ENCODE peak calls at places on chromosomes 13 and 19, in nine cellular contexts. Y is astrocyte of the spinal cord, S is pancreas, I is uterus, N is tibial nerve, E is esophagus squamous epithelium, Q is A549, Z is mammary epithelial cell, R is brain microvascular endothelial cell. B is an unnamed sample.

GRCh38 chr19:52786078-52786463 is 520 bp downstream of the ZNF600 start:
- DNase-seq in Y (no peak), S (peak), I (peak), N (no peak), E (no peak), Q (no peak), Z (peak), R (no peak), B (peak)

GRCh38 chr19:40576181-40576584 is 490 bp upstream of the SHKBP1 start:
- DNase-seq in Y (no peak), S (no peak), I (no peak), N (no peak), E (no peak), Q (no peak), Z (no peak), R (no peak), B (no peak)

GRCh38 chr19:13965926-13966683 is 13.8 kb downstream of the DCAF15 start:
- DNase-seq in Y (no peak), S (no peak), I (no peak), N (no peak), E (no peak), Q (no peak), Z (no peak), R (no peak), B (no peak)

GRCh38 chr13:110445183-110445582 is 116.3 kb downstream of the RAB20 start:
- DNase-seq in Y (peak), S (no peak), I (no peak), N (no peak), E (no peak), Q (no peak), Z (no peak), R (no peak), B (no peak)

GRCh38 chr13:46839399-46839798 is 42.4 kb upstream of the ESD start:
- DNase-seq in Y (no peak), S (no peak), I (no peak), N (no peak), E (no peak), Q (no peak), Z (no peak), R (no peak), B (no peak)

GRCh38 chr13:34678154-34678553 is 263.9 kb upstream of the NBEA start:
- DNase-seq in Y (no peak), S (no peak), I (no peak), N (no peak), E (no peak), Q (peak), Z (peak), R (peak), B (peak)

GRCh38 chr19:30784850-30785459 is 412.8 kb downstream of the ZNF536 start:
- DNase-seq in Y (no peak), S (peak), I (peak), N (peak), E (no peak), Q (peak), Z (peak), R (peak), B (no peak)

GRCh38 chr19:50233308-50233910 is 30.0 kb downstream of the MYH14 start:
- DNase-seq in Y (no peak), S (no peak), I (no peak), N (no peak), E (no peak), Q (no peak), Z (no peak), R (no peak), B (no peak)

GRCh38 chr13:28744091-28744536 is 25.3 kb upstream of the SLC46A3 start:
- DNase-seq in Y (peak), S (no peak), I (no peak), N (no peak), E (no peak), Q (peak), Z (no peak), R (peak), B (no peak)

GRCh38 chr13:41709511-41709910 is 251.4 kb downstream of the VWA8 start:
- DNase-seq in Y (no peak), S (no peak), I (no peak), N (no peak), E (no peak), Q (no peak), Z (no peak), R (no peak), B (no peak)

GRCh38 chr19:49884109-49884508 is 6.6 kb downstream of the TBC1D17 start:
- DNase-seq in Y (no peak), S (no peak), I (no peak), N (no peak), E (no peak), Q (no peak), Z (no peak), R (no peak), B (no peak)

GRCh38 chr13:113846639-113847318 is 17.1 kb downstream of the GAS6 start:
- DNase-seq in Y (no peak), S (no peak), I (no peak), N (no peak), E (no peak), Q (no peak), Z (no peak), R (no peak), B (no peak)

GRCh38 chr13:97879646-97880297 is 73.7 kb upstream of the IPO5 start:
- DNase-seq in Y (peak), S (no peak), I (no peak), N (no peak), E (no peak), Q (peak), Z (peak), R (peak), B (peak)

GRCh38 chr19:36221474-36221873 is 6.6 kb downstream of the ZNF146 start:
- DNase-seq in Y (no peak), S (no peak), I (no peak), N (no peak), E (no peak), Q (no peak), Z (no peak), R (no peak), B (no peak)

GRCh38 chr19:16470911-16471811 is 609 bp downstream of the EPS15L1 start:
- DNase-seq in Y (peak), S (peak), I (no peak), N (no peak), E (no peak), Q (no peak), Z (peak), R (no peak), B (peak)

GRCh38 chr19:48608798-48609263 is 2.3 kb downstream of the SPACA4 start:
- DNase-seq in Y (peak), S (no peak), I (no peak), N (no peak), E (no peak), Q (peak), Z (no peak), R (peak), B (peak)

GRCh38 chr13:34034411-34034810 is 216.5 kb downstream of the RFC3 start:
- DNase-seq in Y (no peak), S (no peak), I (no peak), N (no peak), E (no peak), Q (no peak), Z (no peak), R (no peak), B (no peak)

GRCh38 chr19:3034845-3035541 is 5.9 kb upstream of the TLE2 start:
- DNase-seq in Y (peak), S (no peak), I (peak), N (no peak), E (no peak), Q (no peak), Z (peak), R (no peak), B (no peak)

GRCh38 chr13:74450525-74450845 is 316.3 kb upstream of the KLF12 start:
- DNase-seq in Y (no peak), S (no peak), I (no peak), N (no peak), E (no peak), Q (no peak), Z (peak), R (no peak), B (peak)

GRCh38 chr13:77377016-77377415 is 50.1 kb upstream of the MYCBP2 start:
- DNase-seq in Y (no peak), S (no peak), I (no peak), N (no peak), E (no peak), Q (no peak), Z (no peak), R (no peak), B (no peak)

GRCh38 chr19:45852941-45853340 is 10.0 kb downstream of the SYMPK start:
- DNase-seq in Y (no peak), S (no peak), I (no peak), N (no peak), E (no peak), Q (no peak), Z (no peak), R (no peak), B (no peak)

GRCh38 chr19:18020212-18021067 is 12.5 kb downstream of the ARRDC2 start:
- DNase-seq in Y (peak), S (peak), I (peak), N (peak), E (no peak), Q (no peak), Z (no peak), R (peak), B (no peak)

GRCh38 chr13:49021953-49022352 is 46.2 kb downstream of the FNDC3A start:
- DNase-seq in Y (peak), S (no peak), I (no peak), N (no peak), E (no peak), Q (no peak), Z (no peak), R (no peak), B (no peak)

DNA sequence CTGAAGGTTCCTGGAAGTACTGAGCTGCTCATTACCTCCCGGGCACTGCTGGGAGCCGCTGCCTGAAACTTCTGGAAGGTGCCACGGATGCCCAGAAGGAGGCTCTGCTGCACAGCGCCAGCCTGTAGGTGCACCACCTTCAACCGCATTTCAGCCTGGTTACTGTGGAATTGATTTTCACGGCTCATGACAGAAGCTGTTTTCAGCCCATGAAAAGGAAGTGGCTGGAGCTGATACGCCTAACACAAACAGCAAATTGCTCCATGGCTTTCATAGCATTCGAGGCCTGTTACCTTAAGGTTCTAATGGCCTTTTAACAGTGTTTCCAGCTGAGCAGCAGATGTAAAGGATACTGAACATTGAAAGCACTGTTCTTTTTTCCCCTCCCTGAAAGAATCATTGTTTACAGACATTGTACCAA is 22.0 kb downstream of the GPC6 start:
- DNase-seq in Y (peak), S (peak), I (no peak), N (no peak), E (no peak), Q (peak), Z (no peak), R (peak), B (no peak)
- TF ChIP-seq CTCF in Y (peak), S (peak), I (no peak), N (no peak), E (no peak), Q (peak), Z (no peak), R (peak), B (no peak)

DNA sequence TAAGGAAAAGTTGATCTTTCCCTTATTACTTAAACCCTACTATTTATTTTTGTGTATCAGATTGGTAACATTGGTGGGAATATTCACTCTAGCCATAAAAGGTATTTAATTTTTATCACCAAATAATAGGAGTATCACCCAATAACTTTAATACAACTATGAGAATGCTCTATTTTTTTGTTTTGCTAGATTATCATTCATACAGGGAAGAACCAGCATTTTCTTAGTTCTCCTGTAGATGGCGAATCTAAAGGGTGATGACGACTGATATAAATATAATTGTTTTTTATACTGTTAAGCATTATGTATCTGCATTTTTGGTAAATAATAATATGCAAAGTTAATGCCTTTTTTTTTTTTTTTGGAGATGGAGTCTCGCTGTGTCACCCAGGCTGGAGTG is 7.9 kb upstream of the FRY start:
- DNase-seq in Y (no peak), S (no peak), I (no peak), N (no peak), E (no peak), Q (no peak), Z (no peak), R (no peak), B (no peak)
- TF ChIP-seq CTCF in Y (peak), S (no peak), I (no peak), N (no peak), E (no peak), Q (no peak), Z (peak), R (peak), B (peak)

GRCh38 chr13:26541678-26542553 is 15.6 kb upstream of the WASF3 start:
- DNase-seq in Y (no peak), S (no peak), I (no peak), N (no peak), E (no peak), Q (no peak), Z (no peak), R (no peak), B (no peak)

GRCh38 chr13:26548251-26548765 is 9.2 kb upstream of the WASF3 start:
- DNase-seq in Y (no peak), S (no peak), I (no peak), N (no peak), E (no peak), Q (no peak), Z (no peak), R (no peak), B (no peak)

GRCh38 chr13:26540319-26540718 is 17.2 kb upstream of the WASF3 start:
- DNase-seq in Y (no peak), S (no peak), I (no peak), N (no peak), E (no peak), Q (no peak), Z (no peak), R (no peak), B (no peak)

GRCh38 chr13:26541041-26541440 is 16.4 kb upstream of the WASF3 start:
- DNase-seq in Y (no peak), S (no peak), I (no peak), N (no peak), E (no peak), Q (no peak), Z (no peak), R (no peak), B (no peak)

GRCh38 chr13:26544707-26545106 is 12.8 kb upstream of the WASF3 start:
- DNase-seq in Y (no peak), S (no peak), I (no peak), N (no peak), E (no peak), Q (no peak), Z (no peak), R (no peak), B (no peak)
- TF ChIP-seq CTCF in Y (no peak), S (no peak), I (no peak), N (no peak), E (no peak), Q (no peak), Z (no peak), R (no peak), B (no peak)

GRCh38 chr13:52405369-52405766 is 604 bp downstream of the THSD1 start:
- DNase-seq in Y (no peak), S (no peak), I (no peak), N (no peak), E (no peak), Q (peak), Z (peak), R (no peak), B (peak)

GRCh38 chr13:52393572-52394357 is 12.2 kb downstream of the THSD1 start:
- DNase-seq in Y (no peak), S (no peak), I (no peak), N (no peak), E (no peak), Q (no peak), Z (no peak), R (no peak), B (no peak)

GRCh38 chr13:52395704-52396103 is 10.3 kb downstream of the THSD1 start:
- DNase-seq in Y (no peak), S (no peak), I (no peak), N (no peak), E (no peak), Q (no peak), Z (no peak), R (no peak), B (no peak)

GRCh38 chr13:52399037-52399436 is 6.9 kb downstream of the THSD1 start:
- DNase-seq in Y (no peak), S (no peak), I (no peak), N (no peak), E (no peak), Q (no peak), Z (no peak), R (no peak), B (no peak)

GRCh38 chr13:52399708-52400107 is 6.3 kb downstream of the THSD1 start:
- DNase-seq in Y (no peak), S (no peak), I (no peak), N (no peak), E (no peak), Q (peak), Z (no peak), R (no peak), B (no peak)
- TF ChIP-seq CTCF in Y (no peak), S (no peak), I (no peak), N (no peak), E (no peak), Q (peak), Z (peak), R (peak), B (no peak)